ENCODE peak calls at places on chromosome X, in seven cellular contexts. B is ovary, R is A549, L is tibial nerve, F is transverse colon, Q is suprapubic skin, O is stomach. Y is an unnamed sample.

GRCh38 chrX:44816369-44816768 is 27.5 kb upstream of the DUSP21 start:
- DNase-seq in R (no peak), O (no peak), B (no peak), Q (no peak), L (no peak), F (peak), Y (no peak)

GRCh38 chrX:19005909-19006308 is 22.0 kb upstream of the PHKA2 start:
- DNase-seq in O (no peak), Q (no peak), B (no peak), L (no peak), R (no peak), F (no peak), Y (no peak)

GRCh38 chrX:87397103-87397886 is 120.3 kb upstream of the KLHL4 start:
- DNase-seq in F (no peak), L (no peak), R (no peak), O (no peak), B (no peak), Q (no peak), Y (no peak)

GRCh38 chrX:47179221-47179927 is 14.3 kb upstream of the UBA1 start:
- DNase-seq in Q (no peak), B (no peak), L (no peak), F (no peak), O (no peak), R (no peak), Y (peak)

GRCh38 chrX:136049608-136050007 is 64.4 kb downstream of the SLC9A6 start:
- DNase-seq in L (no peak), B (no peak), O (no peak), R (no peak), Q (no peak), F (no peak), Y (no peak)

GRCh38 chrX:106177106-106177981 is 9.2 kb downstream of the PWWP3B start:
- DNase-seq in F (no peak), L (peak), R (no peak), B (peak), O (no peak), Q (no peak), Y (no peak)

GRCh38 chrX:141760761-141761160 is 62.2 kb upstream of the SPANXD start:
- DNase-seq in F (no peak), Q (no peak), B (no peak), L (no peak), R (no peak), O (no peak), Y (no peak)

GRCh38 chrX:139933904-139934303 is 1.1 kb upstream of the ATP11C start:
- DNase-seq in B (no peak), F (peak), R (peak), O (peak), L (no peak), Q (no peak), Y (no peak)

GRCh38 chrX:123625477-123625876 is 107.4 kb downstream of the THOC2 start:
- DNase-seq in F (no peak), B (no peak), L (no peak), O (no peak), R (no peak), Q (no peak), Y (no peak)

GRCh38 chrX:16946361-16946964 is at the start of gene REPS2:
- DNase-seq in O (peak), L (peak), R (peak), B (peak), Q (peak), F (peak), Y (peak)

GRCh38 chrX:21398424-21398823 is 24.2 kb downstream of the CNKSR2 start:
- DNase-seq in L (no peak), B (no peak), R (no peak), F (no peak), O (no peak), Q (no peak), Y (no peak)

GRCh38 chrX:115960440-115961084 is 210.0 kb upstream of the AGTR2 start:
- DNase-seq in B (no peak), F (peak), L (no peak), Q (no peak), R (no peak), O (no peak), Y (no peak)

GRCh38 chrX:115616943-115617563 is 56.1 kb downstream of the PLS3 start:
- DNase-seq in O (no peak), Q (no peak), R (peak), B (no peak), L (no peak), F (no peak), Y (no peak)

GRCh38 chrX:68934421-68934820 is 105.6 kb downstream of the EFNB1 start:
- DNase-seq in L (no peak), B (no peak), O (peak), F (peak), R (no peak), Q (no peak), Y (peak)

GRCh38 chrX:136497556-136498048 is at the start of gene HTATSF1:
- DNase-seq in B (no peak), O (peak), L (no peak), Q (no peak), R (peak), F (no peak), Y (peak)

GRCh38 chrX:10050481-10050880 is 83.3 kb downstream of the CLDN34 start:
- DNase-seq in B (no peak), Q (no peak), R (no peak), L (no peak), F (no peak), O (peak), Y (no peak)

GRCh38 chrX:134459683-134460004 is 321 bp upstream of the HPRT1 start:
- DNase-seq in L (no peak), Q (no peak), B (no peak), O (no peak), R (no peak), F (no peak), Y (no peak)

GRCh38 chrX:134457708-134458107 is 2.3 kb upstream of the HPRT1 start:
- DNase-seq in L (no peak), F (no peak), B (no peak), R (no peak), Q (no peak), O (no peak), Y (no peak)

GRCh38 chrX:134453631-134454030 is 6.3 kb upstream of the HPRT1 start:
- DNase-seq in L (no peak), O (peak), R (no peak), Q (no peak), F (peak), B (no peak), Y (no peak)

GRCh38 chrX:134452591-134452990 is 7.4 kb upstream of the HPRT1 start:
- DNase-seq in F (no peak), Q (no peak), R (no peak), L (no peak), O (no peak), B (no peak), Y (no peak)

GRCh38 chrX:134454506-134454905 is 5.5 kb upstream of the HPRT1 start:
- DNase-seq in F (no peak), B (no peak), L (no peak), O (no peak), Q (no peak), R (no peak), Y (no peak)
- TF ChIP-seq EP300 in F (no peak), B (no peak), L (no peak), O (no peak), Q (no peak), R (no peak), Y (no peak)

GRCh38 chrX:122094611-122095010 is 1047.2 kb downstream of the GLUD2 start:
- DNase-seq in O (no peak), Q (no peak), B (no peak), R (no peak), L (no peak), F (no peak), Y (no peak)
- H3K27ac ChIP-seq in O (no peak), Q (no peak), B (no peak), R (no peak), L (no peak), F (no peak), Y (no peak)

GRCh38 chrX:153974003-153974725 is 1.6 kb downstream of the TMEM187 start:
- DNase-seq in F (no peak), O (no peak), B (no peak), L (no peak), R (no peak), Q (no peak), Y (no peak)

GRCh38 chrX:153972368-153973126 is at the start of gene TMEM187:
- DNase-seq in O (peak), L (peak), B (peak), R (peak), F (peak), Q (peak), Y (peak)

GRCh38 chrX:153974726-153975286 is 2.3 kb downstream of the TMEM187 start:
- DNase-seq in B (no peak), L (no peak), R (no peak), F (no peak), Q (no peak), O (no peak), Y (no peak)

GRCh38 chrX:153971632-153972367 is at the start of gene HCFC1:
- DNase-seq in L (peak), R (peak), O (peak), Q (peak), B (peak), F (peak), Y (peak)

DNA sequence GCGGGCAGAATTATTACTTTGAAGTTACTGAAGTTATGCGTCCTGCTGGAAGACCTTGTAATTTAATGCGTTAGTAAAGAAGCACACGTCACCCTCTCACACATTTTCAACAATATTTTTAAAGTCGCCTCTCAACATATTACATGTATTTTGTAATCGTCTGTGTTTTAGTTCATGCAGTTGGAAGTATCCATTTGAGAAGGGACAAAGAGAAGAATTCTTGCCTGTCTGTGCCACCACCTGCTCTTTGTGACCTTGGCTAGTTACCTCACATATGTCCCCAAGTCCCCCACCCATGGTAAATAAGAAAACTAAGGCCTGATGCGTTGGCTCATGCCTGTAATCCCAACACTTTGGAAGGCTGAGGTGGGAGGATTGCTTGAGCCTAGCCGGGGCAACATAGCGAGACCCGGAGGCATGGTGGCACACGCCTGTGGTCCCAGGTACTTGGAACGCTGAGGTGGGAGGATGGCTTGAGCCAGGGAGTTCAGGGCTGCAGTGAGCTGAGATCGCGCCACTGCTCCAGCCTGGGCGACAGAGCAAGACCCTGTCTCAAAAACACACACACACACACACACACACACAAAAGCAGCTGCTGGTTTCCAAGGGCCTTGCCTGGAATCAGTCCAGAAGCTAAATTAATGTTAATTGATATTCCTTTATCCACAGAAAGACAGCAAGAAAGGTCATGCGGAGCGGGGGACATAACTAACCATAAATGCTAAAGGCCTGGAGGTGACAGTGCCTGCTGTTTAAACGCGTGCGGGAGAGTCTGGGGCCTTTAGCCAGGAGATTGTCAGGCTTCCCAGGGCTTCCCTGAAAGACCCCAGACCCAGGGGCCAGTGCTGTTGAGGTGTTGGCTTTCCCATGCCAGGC is 811 bp downstream of the TMEM187 start:
- DNase-seq in L (no peak), F (no peak), R (no peak), O (no peak), Q (no peak), B (no peak), Y (no peak)
- TF ChIP-seq POLR2A in L (no peak), F (peak), R (no peak), O (no peak), Q (no peak), B (no peak), Y (no peak)

GRCh38 chrX:679161-679979 is 48.8 kb downstream of the SHOX start:
- DNase-seq in B (no peak), O (no peak), R (no peak), L (no peak), Q (no peak), F (no peak), Y (no peak)
- TF ChIP-seq EP300 in B (no peak), O (no peak), R (no peak), L (no peak), Q (no peak), F (no peak), Y (no peak)

DNA sequence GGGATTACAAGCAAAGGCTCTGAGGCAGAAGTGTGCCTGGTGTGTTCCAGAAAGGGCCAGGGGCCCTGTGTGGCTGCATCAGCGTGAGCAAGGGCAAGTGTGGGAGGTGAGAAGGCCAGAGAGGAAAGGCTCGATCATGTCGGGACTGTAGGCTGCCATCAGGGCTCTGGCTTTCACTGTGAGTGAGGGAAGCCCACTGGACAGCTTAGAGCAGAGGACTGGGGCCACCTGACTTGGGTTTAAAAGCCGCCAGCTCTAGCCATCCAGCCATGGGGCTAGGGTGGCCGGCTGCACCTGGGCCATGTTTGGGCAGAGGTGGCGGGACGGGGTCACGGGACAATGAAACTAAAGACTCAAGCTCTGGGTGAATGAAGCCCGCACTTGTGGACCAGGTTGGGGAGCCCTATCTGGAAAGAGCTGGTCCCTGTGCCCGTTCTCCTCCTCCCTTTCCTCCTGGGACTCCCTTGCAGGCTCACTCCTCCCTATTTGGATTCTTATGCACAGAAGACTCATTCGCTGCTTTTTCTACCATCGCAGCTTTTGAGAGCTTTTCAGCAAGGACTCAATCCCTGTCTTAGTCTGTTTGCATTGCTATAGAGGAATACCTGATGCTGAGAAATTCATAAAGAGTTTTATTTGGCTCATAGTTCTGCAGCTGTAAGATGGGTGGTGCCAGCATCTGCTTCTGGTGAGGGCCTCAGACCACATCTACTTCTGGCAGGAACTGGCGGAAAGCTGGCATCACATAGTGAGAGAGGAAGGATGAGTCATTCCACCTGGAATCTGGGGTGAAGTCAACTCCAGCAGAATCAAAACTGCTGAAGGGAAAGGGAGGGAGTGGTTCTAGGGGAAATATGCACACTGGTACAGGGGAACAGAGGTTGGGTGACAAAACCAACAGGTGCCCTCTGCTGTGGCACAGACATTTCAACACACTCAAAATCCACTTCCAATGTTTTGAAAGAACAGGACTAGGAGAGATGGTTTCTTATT is 15.3 kb downstream of the CTAG1B start:
- DNase-seq in R (peak), L (no peak), B (no peak), Q (no peak), F (no peak), O (no peak), Y (no peak)
- H3K27ac ChIP-seq in R (no peak), L (no peak), B (no peak), Q (no peak), F (no peak), O (no peak), Y (peak)

GRCh38 chrX:146934256-146934655 is 119.7 kb upstream of the CXorf51A start:
- DNase-seq in F (no peak), Q (no peak), O (no peak), L (no peak), B (no peak), R (no peak), Y (no peak)
- TF ChIP-seq POLR2A in F (no peak), Q (no peak), O (no peak), L (no peak), B (no peak), R (no peak), Y (no peak)

DNA sequence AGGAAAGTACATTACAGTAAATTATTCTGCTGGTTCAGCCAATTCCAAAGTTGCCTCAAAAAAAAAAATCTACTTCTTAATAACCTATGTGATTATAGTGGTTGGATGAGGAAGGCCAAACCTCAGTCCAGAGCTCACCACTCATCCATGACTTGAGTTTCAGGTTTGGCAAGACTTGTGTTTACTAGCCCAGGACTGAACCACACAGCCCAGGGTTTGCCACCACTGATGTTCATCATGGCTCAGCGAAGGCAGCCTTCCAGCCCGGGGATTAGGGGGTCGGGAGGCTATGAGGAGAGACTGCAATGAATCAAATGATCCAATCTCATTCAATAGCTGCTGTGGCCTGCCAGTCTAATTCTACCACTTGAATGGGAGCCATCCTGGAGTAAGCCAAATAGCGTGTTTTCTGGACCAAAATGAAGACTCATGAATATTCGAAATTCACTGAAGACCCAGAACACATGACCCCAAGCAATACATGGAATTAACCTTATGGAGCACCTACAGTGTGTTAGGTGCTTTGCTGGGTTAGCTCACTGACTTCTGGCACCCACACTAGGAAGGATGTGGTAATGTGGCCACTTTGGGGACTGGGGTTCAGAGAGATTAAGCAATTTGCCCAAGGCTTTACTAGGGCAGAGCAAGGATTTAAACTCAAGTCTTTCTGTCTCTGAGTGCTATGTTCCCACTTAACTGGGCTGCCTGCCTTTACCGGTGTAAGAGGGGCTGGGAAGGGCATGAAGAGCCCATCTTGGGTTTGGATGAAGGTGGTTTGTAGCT is 162.2 kb upstream of the ATP6AP2 start:
- DNase-seq in L (no peak), B (no peak), Q (no peak), R (no peak), O (no peak), F (no peak), Y (no peak)
- TF ChIP-seq EP300 in L (no peak), B (no peak), Q (no peak), R (no peak), O (no peak), F (no peak), Y (no peak)

GRCh38 chrX:119399772-119400101 is 601 bp downstream of the SLC25A43 start:
- DNase-seq in L (no peak), R (peak), O (no peak), F (no peak), Q (no peak), B (no peak), Y (no peak)

GRCh38 chrX:119398587-119398973 is 556 bp upstream of the SLC25A43 start:
- DNase-seq in F (peak), R (no peak), Q (no peak), L (no peak), B (no peak), O (no peak), Y (no peak)

GRCh38 chrX:119401569-119401968 is 2.4 kb downstream of the SLC25A43 start:
- DNase-seq in R (no peak), Q (no peak), L (no peak), B (no peak), F (no peak), O (no peak), Y (no peak)

GRCh38 chrX:119402588-119402987 is 3.5 kb downstream of the SLC25A43 start:
- DNase-seq in O (no peak), R (no peak), L (no peak), Q (no peak), F (no peak), B (no peak), Y (no peak)

GRCh38 chrX:119398974-119399771 is at the start of gene SLC25A43:
- DNase-seq in O (peak), Q (no peak), L (no peak), R (peak), B (peak), F (peak), Y (peak)
- H3K27ac ChIP-seq in O (peak), Q (peak), L (peak), R (peak), B (peak), F (peak), Y (peak)

DNA sequence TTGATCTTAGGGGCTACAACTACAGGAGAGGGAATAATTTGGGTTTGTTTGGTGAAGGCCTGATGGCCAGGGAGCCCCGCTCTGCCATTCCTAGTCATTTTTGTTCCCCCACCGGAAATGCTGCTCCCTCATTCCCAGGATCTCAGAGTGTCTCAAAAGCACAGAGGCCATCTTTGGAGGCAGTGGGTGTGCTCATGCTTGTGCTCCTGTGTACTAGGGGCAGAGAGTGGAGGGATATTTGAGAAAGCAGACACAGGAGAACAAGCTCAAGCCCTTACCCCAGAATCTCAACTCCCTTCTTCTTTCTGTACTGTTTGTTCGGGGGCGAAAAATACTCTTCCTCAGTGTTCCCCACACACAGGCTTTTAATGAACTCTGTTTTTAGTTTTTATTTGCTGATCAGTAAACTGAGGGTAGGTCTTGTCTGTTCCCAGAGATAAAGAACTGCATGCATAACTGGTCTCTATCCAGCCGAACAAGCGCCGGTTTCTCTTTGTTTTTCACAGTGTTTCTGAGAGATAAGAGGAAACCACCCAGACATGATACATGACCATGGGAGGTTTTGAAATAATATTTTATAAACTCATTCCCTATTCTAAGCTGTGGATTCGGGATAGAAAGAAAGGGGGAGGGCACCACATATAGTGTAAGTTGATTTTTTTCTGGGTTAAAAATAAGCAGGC is 32.9 kb upstream of the XK start:
- DNase-seq in Q (no peak), O (no peak), R (no peak), B (no peak), F (no peak), L (no peak), Y (no peak)
- TF ChIP-seq POLR2A in Q (no peak), O (no peak), R (no peak), B (no peak), F (no peak), L (no peak), Y (no peak)

Y was measured in sigmoid colon.